ENCODE peak calls at places on chromosomes 12 and 14, in seven cellular contexts. H is neural progenitor cell, T is Peyer's patch, Z is lung, J is upper lobe of right lung, W is GM23248, K is IMR-90. P is an unnamed sample.

GRCh38 chr14:68286667-68287066 is 467.1 kb downstream of the RAD51B start:
- DNase-seq in H (no peak), T (no peak), Z (no peak), J (no peak), W (peak; percentile 15), K (no peak), P (no peak)

GRCh38 chr12:66092559-66093269 is 37.8 kb downstream of the LLPH start:
- DNase-seq in H (no peak), T (no peak), Z (no peak), J (no peak), W (peak; percentile 51), K (peak; percentile 56), P (no peak)

GRCh38 chr12:71216725-71217579 is 59.2 kb upstream of the TSPAN8 start:
- DNase-seq in H (peak; percentile 35), T (peak; percentile 50), Z (no peak), J (no peak), W (peak; percentile 38), K (peak; percentile 0), P (no peak)

GRCh38 chr12:96219700-96220206 is 25.6 kb downstream of the ELK3 start:
- DNase-seq in H (peak; percentile 14), T (no peak), Z (peak; percentile 87), J (peak; percentile 91), W (peak; percentile 100), K (peak; percentile 98), P (no peak)

GRCh38 chr14:101780887-101781239 is 19.4 kb downstream of the PPP2R5C start:
- DNase-seq in H (peak; percentile 57), T (no peak), Z (no peak), J (peak; percentile 70), W (peak; percentile 8), K (no peak), P (no peak)

GRCh38 chr14:60233251-60233650 is 15.8 kb upstream of the PPM1A start:
- DNase-seq in H (no peak), T (no peak), Z (no peak), J (no peak), W (no peak), K (peak; percentile 10), P (no peak)

GRCh38 chr14:64539186-64539552 is 1.4 kb upstream of the HSPA2 start:
- DNase-seq in H (no peak), T (no peak), Z (no peak), J (no peak), W (peak; percentile 59), K (no peak), P (no peak)

GRCh38 chr12:4957781-4958180 is 48.1 kb downstream of the KCNA1 start:
- DNase-seq in H (no peak), T (no peak), Z (no peak), J (no peak), W (no peak), K (no peak), P (no peak)

GRCh38 chr14:53515264-53515663 is 362.1 kb upstream of the DDHD1 start:
- DNase-seq in H (no peak), T (no peak), Z (no peak), J (no peak), W (no peak), K (peak; percentile 37), P (no peak)

GRCh38 chr14:34237098-34237497 is 224.9 kb downstream of the SPTSSA start:
- DNase-seq in H (no peak), T (no peak), Z (no peak), J (no peak), W (no peak), K (no peak), P (no peak)

GRCh38 chr14:20578325-20578724 is 9.5 kb downstream of the RNASE11 start:
- DNase-seq in H (peak; percentile 83), T (no peak), Z (no peak), J (no peak), W (no peak), K (no peak), P (no peak)

GRCh38 chr12:68482660-68483059 is 128.0 kb upstream of the RAP1B start:
- DNase-seq in H (no peak), T (no peak), Z (no peak), J (no peak), W (no peak), K (no peak), P (no peak)

GRCh38 chr14:81396108-81396507 is 4.0 kb downstream of the STON2 start:
- DNase-seq in H (no peak), T (no peak), Z (no peak), J (no peak), W (peak; percentile 70), K (no peak), P (no peak)

GRCh38 chr14:101620039-101620788 is 58.9 kb downstream of the DIO3 start:
- DNase-seq in H (no peak), T (no peak), Z (no peak), J (no peak), W (no peak), K (no peak), P (no peak)

GRCh38 chr14:68563256-68564131 is 229.4 kb downstream of the ZFP36L1 start:
- DNase-seq in H (no peak), T (no peak), Z (no peak), J (no peak), W (no peak), K (peak; percentile 35), P (peak; percentile 15)

GRCh38 chr14:99430491-99430890 is 50.2 kb downstream of the SETD3 start:
- DNase-seq in H (peak; percentile 43), T (no peak), Z (no peak), J (no peak), W (peak; percentile 24), K (no peak), P (no peak)

GRCh38 chr12:47636908-47637780 is 68.7 kb downstream of the RPAP3 start:
- DNase-seq in H (peak; percentile 33), T (no peak), Z (peak; percentile 54), J (peak; percentile 73), W (peak; percentile 45), K (no peak), P (no peak)

GRCh38 chr12:1501695-1502440 is 92.5 kb downstream of the FBXL14 start:
- DNase-seq in H (no peak), T (no peak), Z (no peak), J (no peak), W (no peak), K (no peak), P (no peak)

GRCh38 chr12:16499617-16500016 is 106.3 kb downstream of the LMO3 start:
- DNase-seq in H (no peak), T (no peak), Z (no peak), J (no peak), W (no peak), K (no peak), P (no peak)

GRCh38 chr14:36975834-36976233 is 196.6 kb downstream of the SLC25A21 start:
- DNase-seq in H (no peak), T (no peak), Z (no peak), J (no peak), W (no peak), K (peak; percentile 25), P (no peak)

GRCh38 chr12:25241171-25242020 is 9.3 kb downstream of the KRAS start:
- DNase-seq in H (peak; percentile 51), T (no peak), Z (no peak), J (no peak), W (peak; percentile 78), K (peak; percentile 71), P (peak; percentile 49)

GRCh38 chr12:132429932-132430643 is 59.9 kb upstream of the FBRSL1 start:
- DNase-seq in H (peak; percentile 86), T (peak; percentile 88), Z (no peak), J (no peak), W (peak; percentile 58), K (no peak), P (peak; percentile 68)

GRCh38 chr14:23694085-23694975 is 58.2 kb downstream of the DHRS2 start:
- DNase-seq in H (no peak), T (no peak), Z (no peak), J (no peak), W (peak; percentile 66), K (peak; percentile 2), P (no peak)
- H3K4me1 ChIP-seq in H (peaks cover 6% of the 10 kb centered on the region), T (no peaks in the 10 kb centered on the region), Z (no peaks in the 10 kb centered on the region), J (peaks cover 18% of the 10 kb centered on the region), W (peaks cover 16% of the 10 kb centered on the region), K (peaks cover 2% of the 10 kb centered on the region), P (no peaks in the 10 kb centered on the region)

GRCh38 chr12:32285484-32285883 is 113.9 kb upstream of the FGD4 start:
- DNase-seq in H (peak; percentile 58), T (no peak), Z (no peak), J (no peak), W (no peak), K (no peak), P (no peak)
- H3K4me3 ChIP-seq in H (peak overlapping the region; percentile 18), T (no peak overlapping the region), Z (no peak overlapping the region), J (no peak overlapping the region), W (no peak overlapping the region), K (no peak overlapping the region), P (no peak overlapping the region)

GRCh38 chr14:91925727-91926121 is 21.8 kb downstream of the FBLN5 start:
- DNase-seq in H (no peak), T (no peak), Z (no peak), J (no peak), W (no peak), K (no peak), P (no peak)
- H3K4me1 ChIP-seq in H (no peaks in the 10 kb centered on the region), T (no peaks in the 10 kb centered on the region), Z (no peaks in the 10 kb centered on the region), J (peaks cover 15% of the 10 kb centered on the region), W (peaks cover 35% of the 10 kb centered on the region), K (peaks cover 6% of the 10 kb centered on the region), P (no peaks in the 10 kb centered on the region)

GRCh38 chr12:116710367-116710766 is 27.5 kb downstream of the SPRING1 start:
- DNase-seq in H (no peak), T (no peak), Z (no peak), J (no peak), W (no peak), K (no peak), P (no peak)

GRCh38 chr12:116707751-116708150 is 30.1 kb downstream of the SPRING1 start:
- DNase-seq in H (no peak), T (no peak), Z (no peak), J (no peak), W (no peak), K (no peak), P (no peak)

GRCh38 chr12:116713529-116713928 is 24.3 kb downstream of the SPRING1 start:
- DNase-seq in H (no peak), T (no peak), Z (no peak), J (no peak), W (peak; percentile 22), K (no peak), P (no peak)

GRCh38 chr12:116712458-116713303 is 25.2 kb downstream of the SPRING1 start:
- DNase-seq in H (no peak), T (no peak), Z (no peak), J (no peak), W (no peak), K (no peak), P (no peak)

DNA sequence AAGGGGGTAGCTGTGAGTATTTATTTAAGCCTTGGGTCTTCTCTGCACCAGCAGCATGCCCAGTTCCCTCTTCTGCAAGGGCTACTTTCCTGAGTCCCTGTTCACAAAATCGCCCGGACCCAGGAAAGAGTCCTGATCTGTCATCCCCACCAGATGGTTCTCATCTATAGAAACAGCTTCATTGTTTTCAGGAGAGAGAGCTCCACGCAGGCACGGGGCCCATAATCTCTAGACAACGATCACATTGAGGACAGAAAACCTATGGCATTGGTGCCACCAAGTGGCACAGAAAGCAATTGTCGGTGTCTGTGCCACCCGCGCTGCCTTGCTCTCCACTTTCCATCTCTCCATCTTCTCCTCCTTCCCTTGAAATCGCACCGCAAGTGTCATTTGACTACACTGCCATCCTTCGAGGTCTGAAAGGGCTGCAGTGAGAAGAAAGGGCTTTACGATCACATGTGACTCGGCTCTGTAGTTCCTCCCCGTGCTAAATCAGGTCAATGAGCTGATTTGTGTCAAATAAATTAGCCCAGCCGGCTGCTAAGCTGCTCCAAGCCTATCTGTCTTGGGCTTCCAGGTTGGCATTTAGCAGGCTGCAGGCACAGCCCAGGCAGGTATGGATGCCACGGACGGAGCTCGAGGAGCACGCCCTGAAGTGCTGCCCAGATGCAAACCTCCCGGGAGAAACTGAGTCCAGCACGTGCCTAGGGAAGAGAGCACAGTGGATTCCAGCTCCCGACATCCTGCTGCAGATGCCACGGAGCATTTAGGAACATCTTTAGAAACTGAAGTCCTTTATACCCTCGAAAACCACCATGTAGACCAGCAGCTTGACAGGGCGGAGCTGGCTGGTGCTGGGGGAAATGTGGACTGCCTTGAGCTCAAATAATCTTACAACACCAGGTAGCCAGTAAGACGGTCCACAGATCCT is 28.8 kb downstream of the SPRING1 start:
- DNase-seq in H (peak; percentile 76), T (peak; percentile 61), Z (peak; percentile 59), J (no peak), W (peak; percentile 82), K (peak; percentile 58), P (peak; percentile 57)
- H3K4me3 ChIP-seq in H (peak overlapping the region; percentile 8), T (no peak overlapping the region), Z (no peak overlapping the region), J (no peak overlapping the region), W (peak overlapping the region; percentile 52), K (no peak overlapping the region), P (no peak overlapping the region)